ENCODE peak calls at places on chromosomes 13 and 19, in ten cellular contexts. One of them, this sample, is unnamed.
A peak's percentile ranks its signal among the peaks of the same experiment; 100 is the strongest.

GRCh38 chr19:28864577-28865042 is 348.3 kb downstream of the UQCRFS1 start:
- DNase-seq in spleen: no peak
- DNase-seq in IMR-90: peak; percentile 7
- DNase-seq in thyroid gland: peak; percentile 78
- DNase-seq in GM12878: no peak
- DNase-seq in lower leg skin: no peak
- DNase-seq in upper lobe of left lung: no peak
- DNase-seq in body of pancreas: peak; percentile 87
- DNase-seq in HepG2: no peak
- DNase-seq in sigmoid colon: no peak
- DNase-seq in this sample: no peak

GRCh38 chr19:12000152-12000981 is 35.1 kb downstream of the ZNF433 start:
- DNase-seq in spleen: no peak
- DNase-seq in IMR-90: peak; percentile 43
- DNase-seq in thyroid gland: no peak
- DNase-seq in GM12878: peak; percentile 85
- DNase-seq in lower leg skin: no peak
- DNase-seq in upper lobe of left lung: no peak
- DNase-seq in body of pancreas: no peak
- DNase-seq in HepG2: no peak
- DNase-seq in sigmoid colon: no peak
- DNase-seq in this sample: no peak

GRCh38 chr13:77033717-77034302 is 6.9 kb upstream of the FBXL3 start:
- DNase-seq in spleen: no peak
- DNase-seq in IMR-90: peak; percentile 60
- DNase-seq in thyroid gland: no peak
- DNase-seq in GM12878: no peak
- DNase-seq in lower leg skin: no peak
- DNase-seq in upper lobe of left lung: no peak
- DNase-seq in body of pancreas: no peak
- DNase-seq in HepG2: no peak
- DNase-seq in sigmoid colon: no peak
- DNase-seq in this sample: no peak

GRCh38 chr13:94706101-94706853 is 6.1 kb downstream of the SOX21 start:
- DNase-seq in spleen: no peak
- DNase-seq in IMR-90: no peak
- DNase-seq in thyroid gland: no peak
- DNase-seq in GM12878: no peak
- DNase-seq in lower leg skin: no peak
- DNase-seq in upper lobe of left lung: no peak
- DNase-seq in body of pancreas: no peak
- DNase-seq in HepG2: no peak
- DNase-seq in sigmoid colon: no peak
- DNase-seq in this sample: no peak

GRCh38 chr13:36745436-36745835 is 71.6 kb downstream of the SERTM1 start:
- DNase-seq in spleen: no peak
- DNase-seq in IMR-90: no peak
- DNase-seq in thyroid gland: no peak
- DNase-seq in GM12878: no peak
- DNase-seq in lower leg skin: no peak
- DNase-seq in upper lobe of left lung: no peak
- DNase-seq in body of pancreas: no peak
- DNase-seq in HepG2: no peak
- DNase-seq in sigmoid colon: no peak
- DNase-seq in this sample: no peak

GRCh38 chr19:1169921-1170885 is 3.9 kb downstream of the SBNO2 start:
- DNase-seq in spleen: peak; percentile 79
- DNase-seq in IMR-90: peak; percentile 83
- DNase-seq in thyroid gland: no peak
- DNase-seq in GM12878: no peak
- DNase-seq in lower leg skin: no peak
- DNase-seq in upper lobe of left lung: peak; percentile 80
- DNase-seq in body of pancreas: peak; percentile 42
- DNase-seq in HepG2: no peak
- DNase-seq in sigmoid colon: peak; percentile 95
- DNase-seq in this sample: no peak

GRCh38 chr19:4337906-4338440 is 654 bp downstream of the STAP2 start:
- DNase-seq in spleen: no peak
- DNase-seq in IMR-90: no peak
- DNase-seq in thyroid gland: peak; percentile 48
- DNase-seq in GM12878: no peak
- DNase-seq in lower leg skin: no peak
- DNase-seq in upper lobe of left lung: no peak
- DNase-seq in body of pancreas: peak; percentile 56
- DNase-seq in HepG2: peak; percentile 76
- DNase-seq in sigmoid colon: no peak
- DNase-seq in this sample: peak; percentile 81

GRCh38 chr13:50969691-50970090 is 60.1 kb downstream of the RNASEH2B start:
- DNase-seq in spleen: no peak
- DNase-seq in IMR-90: no peak
- DNase-seq in thyroid gland: no peak
- DNase-seq in GM12878: no peak
- DNase-seq in lower leg skin: no peak
- DNase-seq in upper lobe of left lung: no peak
- DNase-seq in body of pancreas: no peak
- DNase-seq in HepG2: peak; percentile 11
- DNase-seq in sigmoid colon: no peak
- DNase-seq in this sample: no peak

GRCh38 chr13:41668130-41668757 is 210.9 kb downstream of the RGCC start:
- DNase-seq in spleen: no peak
- DNase-seq in IMR-90: peak; percentile 95
- DNase-seq in thyroid gland: peak; percentile 50
- DNase-seq in GM12878: peak; percentile 60
- DNase-seq in lower leg skin: peak; percentile 63
- DNase-seq in upper lobe of left lung: no peak
- DNase-seq in body of pancreas: peak; percentile 67
- DNase-seq in HepG2: peak; percentile 96
- DNase-seq in sigmoid colon: peak; percentile 83
- DNase-seq in this sample: peak; percentile 85

GRCh38 chr13:40570930-40571329 is 95.5 kb downstream of the FOXO1 start:
- DNase-seq in spleen: no peak
- DNase-seq in IMR-90: no peak
- DNase-seq in thyroid gland: no peak
- DNase-seq in GM12878: no peak
- DNase-seq in lower leg skin: no peak
- DNase-seq in upper lobe of left lung: no peak
- DNase-seq in body of pancreas: no peak
- DNase-seq in HepG2: no peak
- DNase-seq in sigmoid colon: no peak
- DNase-seq in this sample: no peak

GRCh38 chr19:7109678-7110289 is 40.3 kb downstream of the ZNF557 start:
- DNase-seq in spleen: no peak
- DNase-seq in IMR-90: no peak
- DNase-seq in thyroid gland: no peak
- DNase-seq in GM12878: no peak
- DNase-seq in lower leg skin: no peak
- DNase-seq in upper lobe of left lung: no peak
- DNase-seq in body of pancreas: no peak
- DNase-seq in HepG2: peak; percentile 11
- DNase-seq in sigmoid colon: peak; percentile 33
- DNase-seq in this sample: no peak

GRCh38 chr13:29386246-29386645 is 209.2 kb downstream of the SLC7A1 start:
- DNase-seq in spleen: no peak
- DNase-seq in IMR-90: no peak
- DNase-seq in thyroid gland: no peak
- DNase-seq in GM12878: no peak
- DNase-seq in lower leg skin: no peak
- DNase-seq in upper lobe of left lung: no peak
- DNase-seq in body of pancreas: no peak
- DNase-seq in HepG2: no peak
- DNase-seq in sigmoid colon: no peak
- DNase-seq in this sample: no peak

GRCh38 chr13:40026741-40027140 is 371.3 kb downstream of the COG6 start:
- DNase-seq in spleen: no peak
- DNase-seq in IMR-90: no peak
- DNase-seq in thyroid gland: no peak
- DNase-seq in GM12878: peak; percentile 62
- DNase-seq in lower leg skin: no peak
- DNase-seq in upper lobe of left lung: no peak
- DNase-seq in body of pancreas: no peak
- DNase-seq in HepG2: no peak
- DNase-seq in sigmoid colon: no peak
- DNase-seq in this sample: no peak

GRCh38 chr19:41223431-41224234 is 4.6 kb downstream of the AXL start:
- DNase-seq in spleen: no peak
- DNase-seq in IMR-90: peak; percentile 96
- DNase-seq in thyroid gland: no peak
- DNase-seq in GM12878: no peak
- DNase-seq in lower leg skin: no peak
- DNase-seq in upper lobe of left lung: no peak
- DNase-seq in body of pancreas: no peak
- DNase-seq in HepG2: peak; percentile 57
- DNase-seq in sigmoid colon: peak; percentile 72
- DNase-seq in this sample: no peak

GRCh38 chr19:3783660-3784584 is 2.3 kb downstream of the MATK start:
- DNase-seq in spleen: peak; percentile 76
- DNase-seq in IMR-90: no peak
- DNase-seq in thyroid gland: no peak
- DNase-seq in GM12878: no peak
- DNase-seq in lower leg skin: no peak
- DNase-seq in upper lobe of left lung: peak; percentile 83
- DNase-seq in body of pancreas: no peak
- DNase-seq in HepG2: peak; percentile 47
- DNase-seq in sigmoid colon: no peak
- DNase-seq in this sample: no peak

GRCh38 chr19:4916292-4917082 is 7.2 kb downstream of the UHRF1 start:
- DNase-seq in spleen: peak; percentile 88
- DNase-seq in IMR-90: no peak
- DNase-seq in thyroid gland: no peak
- DNase-seq in GM12878: no peak
- DNase-seq in lower leg skin: no peak
- DNase-seq in upper lobe of left lung: peak; percentile 85
- DNase-seq in body of pancreas: no peak
- DNase-seq in HepG2: no peak
- DNase-seq in sigmoid colon: no peak
- DNase-seq in this sample: no peak

GRCh38 chr19:30669329-30670010 is 297.3 kb downstream of the ZNF536 start:
- DNase-seq in spleen: peak; percentile 85
- DNase-seq in IMR-90: peak; percentile 12
- DNase-seq in thyroid gland: peak; percentile 66
- DNase-seq in GM12878: no peak
- DNase-seq in lower leg skin: peak; percentile 39
- DNase-seq in upper lobe of left lung: peak; percentile 75
- DNase-seq in body of pancreas: peak; percentile 81
- DNase-seq in HepG2: peak; percentile 30
- DNase-seq in sigmoid colon: peak; percentile 75
- DNase-seq in this sample: peak; percentile 62

GRCh38 chr13:95643471-95643813 is 1.1 kb downstream of the DZIP1 start:
- DNase-seq in spleen: no peak
- DNase-seq in IMR-90: peak; percentile 43
- DNase-seq in thyroid gland: no peak
- DNase-seq in GM12878: no peak
- DNase-seq in lower leg skin: no peak
- DNase-seq in upper lobe of left lung: no peak
- DNase-seq in body of pancreas: no peak
- DNase-seq in HepG2: peak; percentile 6
- DNase-seq in sigmoid colon: no peak
- DNase-seq in this sample: no peak

GRCh38 chr19:5889288-5889971 is 14.2 kb downstream of the NDUFA11 start:
- DNase-seq in spleen: no peak
- DNase-seq in IMR-90: peak; percentile 70
- DNase-seq in thyroid gland: no peak
- DNase-seq in GM12878: no peak
- DNase-seq in lower leg skin: no peak
- DNase-seq in upper lobe of left lung: no peak
- DNase-seq in body of pancreas: no peak
- DNase-seq in HepG2: no peak
- DNase-seq in sigmoid colon: no peak
- DNase-seq in this sample: no peak

DNA sequence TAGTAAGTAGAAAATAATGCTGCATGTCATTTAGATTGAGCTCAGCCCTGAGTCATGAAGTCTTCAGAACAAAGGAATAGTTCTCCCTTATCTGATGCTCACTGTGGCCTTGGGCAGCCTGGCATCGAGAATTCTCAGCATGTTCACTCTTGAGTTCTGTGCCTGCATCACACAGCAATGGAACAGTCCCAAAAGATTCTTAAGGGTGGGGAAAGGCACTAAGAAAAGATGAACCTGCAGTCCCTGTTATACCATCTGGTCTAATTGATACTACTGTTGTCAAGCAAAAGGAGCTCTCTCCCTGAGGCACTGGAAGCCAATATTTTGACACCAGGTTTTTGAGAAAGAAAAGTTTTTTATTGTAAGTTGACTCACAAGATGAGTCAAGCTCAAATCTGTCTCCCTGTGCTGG is 38.2 kb upstream of the ZNF766 start:
- DNase-seq in spleen: no peak
- DNase-seq in IMR-90: peak; percentile 1
- DNase-seq in thyroid gland: no peak
- DNase-seq in GM12878: no peak
- DNase-seq in lower leg skin: no peak
- DNase-seq in upper lobe of left lung: no peak
- DNase-seq in body of pancreas: no peak
- DNase-seq in HepG2: no peak
- DNase-seq in sigmoid colon: no peak
- DNase-seq in this sample: no peak
- TF ChIP-seq POLR2A in spleen: no peak
- TF ChIP-seq POLR2A in IMR-90: no peak
- TF ChIP-seq POLR2A in thyroid gland: no peak
- TF ChIP-seq POLR2A in GM12878: peak; percentile 30
- TF ChIP-seq POLR2A in lower leg skin: no peak
- TF ChIP-seq POLR2A in upper lobe of left lung: no peak
- TF ChIP-seq POLR2A in body of pancreas: no peak
- TF ChIP-seq POLR2A in HepG2: no peak
- TF ChIP-seq POLR2A in sigmoid colon: no peak
- TF ChIP-seq POLR2A in this sample: no peak

GRCh38 chr19:47112166-47112663 is 1.4 kb downstream of the ZC3H4 start:
- DNase-seq in spleen: peak; percentile 98
- DNase-seq in IMR-90: peak; percentile 85
- DNase-seq in thyroid gland: peak; percentile 90
- DNase-seq in GM12878: no peak
- DNase-seq in lower leg skin: peak; percentile 85
- DNase-seq in upper lobe of left lung: peak; percentile 95
- DNase-seq in body of pancreas: peak; percentile 84
- DNase-seq in HepG2: peak; percentile 81
- DNase-seq in sigmoid colon: peak; percentile 96
- DNase-seq in this sample: peak; percentile 94
- TF ChIP-seq POLR2A in spleen: peak; percentile 93
- TF ChIP-seq POLR2A in IMR-90: peak; percentile 76
- TF ChIP-seq POLR2A in thyroid gland: peak; percentile 84
- TF ChIP-seq POLR2A in GM12878: peak; percentile 81
- TF ChIP-seq POLR2A in lower leg skin: no peak
- TF ChIP-seq POLR2A in upper lobe of left lung: peak; percentile 34
- TF ChIP-seq POLR2A in body of pancreas: peak; percentile 47
- TF ChIP-seq POLR2A in HepG2: peak; percentile 71
- TF ChIP-seq POLR2A in sigmoid colon: peak; percentile 81
- TF ChIP-seq POLR2A in this sample: no peak

GRCh38 chr19:45767881-45768643 is 990 bp downstream of the SIX5 start:
- DNase-seq in spleen: peak; percentile 86
- DNase-seq in IMR-90: peak; percentile 65
- DNase-seq in thyroid gland: peak; percentile 86
- DNase-seq in GM12878: no peak
- DNase-seq in lower leg skin: peak; percentile 45
- DNase-seq in upper lobe of left lung: peak; percentile 93
- DNase-seq in body of pancreas: peak; percentile 86
- DNase-seq in HepG2: peak; percentile 41
- DNase-seq in sigmoid colon: peak; percentile 91
- DNase-seq in this sample: peak; percentile 70
- TF ChIP-seq POLR2A in spleen: no peak
- TF ChIP-seq POLR2A in IMR-90: no peak
- TF ChIP-seq POLR2A in thyroid gland: peak; percentile 88
- TF ChIP-seq POLR2A in GM12878: peak; percentile 64
- TF ChIP-seq POLR2A in lower leg skin: no peak
- TF ChIP-seq POLR2A in upper lobe of left lung: no peak
- TF ChIP-seq POLR2A in body of pancreas: peak; percentile 74
- TF ChIP-seq POLR2A in HepG2: no peak
- TF ChIP-seq POLR2A in sigmoid colon: peak; percentile 36
- TF ChIP-seq POLR2A in this sample: no peak

GRCh38 chr19:17605761-17606745 is 50.6 kb downstream of the COLGALT1 start:
- DNase-seq in spleen: peak; percentile 94
- DNase-seq in IMR-90: peak; percentile 56
- DNase-seq in thyroid gland: peak; percentile 32
- DNase-seq in GM12878: peak; percentile 54
- DNase-seq in lower leg skin: peak; percentile 56
- DNase-seq in upper lobe of left lung: peak; percentile 94
- DNase-seq in body of pancreas: peak; percentile 82
- DNase-seq in HepG2: peak; percentile 80
- DNase-seq in sigmoid colon: peak; percentile 77
- DNase-seq in this sample: peak; percentile 88
- TF ChIP-seq POLR2A in spleen: no peak
- TF ChIP-seq POLR2A in IMR-90: no peak
- TF ChIP-seq POLR2A in thyroid gland: no peak
- TF ChIP-seq POLR2A in GM12878: peak; percentile 88
- TF ChIP-seq POLR2A in lower leg skin: no peak
- TF ChIP-seq POLR2A in upper lobe of left lung: no peak
- TF ChIP-seq POLR2A in body of pancreas: no peak
- TF ChIP-seq POLR2A in HepG2: peak; percentile 61
- TF ChIP-seq POLR2A in sigmoid colon: no peak
- TF ChIP-seq POLR2A in this sample: no peak